ENCODE peak calls at places on chromosome 2, in four cellular contexts. N is GM12891, X is GM12878, M is K562. O is an unnamed sample.
A peak's percentile ranks its signal among the peaks of the same experiment; 100 is the strongest.

GRCh38 chr2:47016172-47016913 is 100.7 kb upstream of the MCFD2 start:
- DNase-seq in X (no peak), M (peak; percentile 52), N (no peak), O (no peak)

GRCh38 chr2:143768991-143769390 is 639.8 kb downstream of the ARHGAP15 start:
- DNase-seq in X (no peak), M (no peak), N (no peak), O (no peak)

GRCh38 chr2:113273031-113273551 is 5.6 kb downstream of the PAX8 start:
- DNase-seq in X (no peak), N (no peak), M (peak; percentile 23), O (no peak)

GRCh38 chr2:1607971-1608688 is 136.2 kb downstream of the PXDN start:
- DNase-seq in N (no peak), M (no peak), X (no peak), O (no peak)

GRCh38 chr2:226217191-226217590 is 582.4 kb downstream of the IRS1 start:
- DNase-seq in M (no peak), X (no peak), N (no peak), O (no peak)

GRCh38 chr2:200590090-200590489 is 4.3 kb downstream of the AOX1 start:
- DNase-seq in N (no peak), M (no peak), X (no peak), O (no peak)

GRCh38 chr2:17961789-17962188 is 83.3 kb downstream of the KCNS3 start:
- DNase-seq in N (no peak), M (no peak), X (no peak), O (no peak)

GRCh38 chr2:113370478-113371091 is 66.9 kb upstream of the ZNG1B start:
- DNase-seq in N (peak; percentile 29), M (peak; percentile 50), X (peak; percentile 23), O (peak; percentile 31)

GRCh38 chr2:3535794-3536681 is 16.7 kb upstream of the ADI1 start:
- DNase-seq in M (peak; percentile 66), X (no peak), N (peak; percentile 54), O (no peak)

GRCh38 chr2:85998071-85998991 is 107.4 kb downstream of the POLR1A start:
- DNase-seq in M (no peak), N (no peak), X (no peak), O (no peak)

GRCh38 chr2:149597050-149598013 is 9.8 kb upstream of the MMADHC start:
- DNase-seq in N (peak; percentile 8), M (peak; percentile 70), X (peak; percentile 57), O (no peak)

GRCh38 chr2:200741468-200742202 is 70.1 kb upstream of the BZW1 start:
- DNase-seq in X (no peak), N (no peak), M (no peak), O (no peak)

GRCh38 chr2:136246086-136246669 is 128.2 kb upstream of the CXCR4 start:
- DNase-seq in N (no peak), M (no peak), X (peak; percentile 60), O (peak; percentile 34)
- TF ChIP-seq POLR2A in N (no peak), M (no peak), X (no peak), O (no peak)

GRCh38 chr2:34099377-34099776 is 500.3 kb upstream of the FAM98A start:
- DNase-seq in X (no peak), N (no peak), M (no peak), O (no peak)

GRCh38 chr2:34093790-34094189 is 494.7 kb upstream of the FAM98A start:
- DNase-seq in M (no peak), N (no peak), X (no peak), O (no peak)

GRCh38 chr2:34102359-34102758 is 503.3 kb upstream of the FAM98A start:
- DNase-seq in M (no peak), X (no peak), N (no peak), O (no peak)

GRCh38 chr2:34096552-34097171 is 497.6 kb upstream of the FAM98A start:
- DNase-seq in N (no peak), X (peak; percentile 24), M (peak; percentile 14), O (no peak)
- TF ChIP-seq TAF1 in N (no peak), X (no peak), M (no peak), O (no peak)

GRCh38 chr2:227908266-227909054 is 37.0 kb downstream of the DAW1 start:
- DNase-seq in M (no peak), X (no peak), N (no peak), O (no peak)
- TF ChIP-seq POLR2AphosphoS5 in M (no peak), X (no peak), N (no peak), O (no peak)

DNA sequence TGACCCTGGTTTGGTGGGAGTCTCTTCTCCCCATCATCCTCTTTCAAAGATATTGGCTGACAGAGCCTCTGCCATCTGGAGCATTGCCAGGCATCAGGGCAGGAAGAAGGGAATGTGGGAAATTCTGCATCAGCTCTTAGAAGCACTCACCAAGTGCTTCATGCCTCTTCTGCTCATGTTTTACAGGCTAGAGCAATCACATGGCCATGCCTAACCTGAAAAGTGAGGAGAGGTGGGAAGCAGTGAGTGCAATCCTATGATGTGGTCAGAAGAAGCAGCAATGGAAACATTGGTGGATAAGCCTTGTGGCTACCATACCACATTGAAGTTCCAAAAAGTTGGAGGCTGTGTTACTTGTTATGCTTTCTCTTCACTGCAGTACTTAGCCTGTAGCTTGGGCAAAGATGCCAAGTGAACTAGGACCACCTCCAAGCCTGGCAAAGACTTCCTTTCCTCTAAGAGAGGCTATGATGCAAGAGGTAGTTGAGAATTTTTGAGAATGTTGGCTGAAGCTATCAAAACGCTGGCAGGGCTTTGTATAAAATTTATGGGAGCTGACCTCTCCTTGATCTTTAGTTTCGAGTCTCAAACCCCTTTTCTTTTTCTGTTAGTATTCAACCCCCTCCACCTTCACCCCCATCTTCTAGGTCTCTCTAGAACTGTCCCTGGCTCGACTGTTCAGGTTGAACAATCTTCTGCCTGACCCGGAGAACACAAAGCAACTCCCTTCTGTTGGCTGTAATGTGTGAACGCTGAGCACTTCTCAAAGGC is 64.2 kb downstream of the BCL2L11 start:
- DNase-seq in N (no peak), M (no peak), X (no peak), O (no peak)
- TF ChIP-seq POLR2A in N (no peak), M (no peak), X (no peak), O (no peak)

DNA sequence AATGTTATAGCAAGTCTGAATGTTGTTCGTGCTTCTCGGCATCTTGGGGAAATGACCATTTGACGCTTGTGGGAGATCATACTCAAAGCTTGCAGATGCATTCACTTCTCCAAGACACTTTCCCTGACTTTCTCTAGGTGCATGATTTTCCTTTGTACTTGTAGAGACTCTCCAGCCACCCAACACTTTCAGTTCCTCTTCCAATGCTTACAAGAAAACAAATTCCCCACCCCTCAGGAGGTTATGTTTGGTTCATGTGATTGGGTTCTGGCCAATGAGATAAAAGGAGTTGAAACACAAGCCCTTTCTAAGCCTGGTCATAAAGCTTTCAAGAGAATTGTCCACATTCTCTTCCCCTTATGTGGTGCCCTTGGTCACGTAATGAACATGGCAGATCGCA is 156.3 kb downstream of the EPHA4 start:
- DNase-seq in X (no peak), M (no peak), N (no peak), O (no peak)
- TF ChIP-seq TAF1 in X (no peak), M (no peak), N (no peak), O (no peak)

DNA sequence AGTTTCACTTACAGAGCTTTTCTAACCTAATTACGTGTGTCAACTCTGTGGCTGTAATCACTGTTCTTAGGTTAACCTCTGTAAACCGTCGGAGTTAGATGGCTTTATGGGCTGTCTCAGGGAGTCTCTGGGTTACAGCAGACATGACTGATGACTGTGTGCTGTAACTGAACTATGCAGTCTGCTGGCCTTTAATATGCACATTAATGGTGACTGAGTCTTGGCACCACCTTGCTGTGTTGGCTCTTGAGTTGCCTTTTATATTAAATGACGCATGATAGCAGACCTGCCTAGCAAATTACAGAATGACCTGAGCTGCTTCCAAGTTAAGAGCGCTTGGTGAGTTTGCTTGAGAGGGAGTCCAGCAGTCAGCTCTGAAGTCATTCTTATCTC is 90.1 kb downstream of the ACKR3 start:
- DNase-seq in X (no peak), M (no peak), N (no peak), O (no peak)
- TF ChIP-seq POLR2AphosphoS5 in X (no peak), M (no peak), N (no peak), O (no peak)